ENCODE peak calls at places on chromosomes 1 and 21, in five cellular contexts. T, X, A, N and H are unnamed samples.

GRCh38 chr1:158016651-158017335 is 23.3 kb downstream of the KIRREL1 start:
- DNase-seq in T (no peak), X (no peak), A (no peak), N (no peak), H (no peak)

GRCh38 chr1:33007190-33008050 is 29.3 kb downstream of the AK2 start:
- DNase-seq in T (peak; percentile 61), X (peak; percentile 69), A (peak; percentile 85), N (peak; percentile 52), H (no peak)

GRCh38 chr1:207918571-207918970 is 7.6 kb upstream of the CD34 start:
- DNase-seq in T (no peak), X (no peak), A (no peak), N (no peak), H (no peak)

GRCh38 chr21:20272791-20273362 is 725.3 kb upstream of the NCAM2 start:
- DNase-seq in T (no peak), X (peak; percentile 38), A (no peak), N (no peak), H (no peak)

GRCh38 chr1:114462341-114462740 is 48.7 kb downstream of the TRIM33 start:
- DNase-seq in T (no peak), X (no peak), A (no peak), N (no peak), H (no peak)

GRCh38 chr1:186272486-186272885 is 102.6 kb downstream of the TPR start:
- DNase-seq in T (no peak), X (no peak), A (no peak), N (no peak), H (no peak)

GRCh38 chr1:33876970-33877680 is 13.2 kb downstream of the HMGB4 start:
- DNase-seq in T (no peak), X (no peak), A (no peak), N (no peak), H (no peak)

GRCh38 chr1:67061266-67061665 is 7.3 kb upstream of the SLC35D1 start:
- DNase-seq in T (no peak), X (no peak), A (no peak), N (no peak), H (no peak)

GRCh38 chr1:160129558-160129957 is 14.0 kb downstream of the ATP1A2 start:
- DNase-seq in T (no peak), X (no peak), A (no peak), N (no peak), H (no peak)

GRCh38 chr1:206658264-206658980 is 23.1 kb downstream of the DYRK3 start:
- DNase-seq in T (no peak), X (peak; percentile 89), A (peak; percentile 92), N (peak; percentile 70), H (no peak)

GRCh38 chr1:171817511-171818265 is 23.6 kb upstream of the DNM3 start:
- DNase-seq in T (peak; percentile 30), X (peak; percentile 50), A (no peak), N (peak; percentile 13), H (no peak)

GRCh38 chr1:163361123-163361934 is 39.6 kb downstream of the NUF2 start:
- DNase-seq in T (peak; percentile 12), X (peak; percentile 30), A (peak; percentile 44), N (peak; percentile 27), H (no peak)

GRCh38 chr1:22287946-22288520 is 145.1 kb upstream of the WNT4 start:
- DNase-seq in T (no peak), X (no peak), A (no peak), N (peak; percentile 17), H (no peak)

GRCh38 chr1:26748351-26748750 is 39.4 kb upstream of the PIGV start:
- DNase-seq in T (no peak), X (no peak), A (no peak), N (no peak), H (no peak)

GRCh38 chr1:239388578-239388977 is 2.2 kb downstream of the CHRM3 start:
- DNase-seq in T (no peak), X (no peak), A (no peak), N (no peak), H (no peak)
- TF ChIP-seq FOXM1 in T (no peak), X (no peak), A (no peak), N (no peak), H (no peak)

GRCh38 chr1:192751260-192751659 is 57.6 kb upstream of the RGS2 start:
- DNase-seq in T (no peak), X (no peak), A (no peak), N (no peak), H (no peak)

GRCh38 chr1:192747942-192748341 is 60.9 kb upstream of the RGS2 start:
- DNase-seq in T (no peak), X (no peak), A (no peak), N (peak; percentile 4), H (no peak)

GRCh38 chr1:192749349-192749748 is 59.5 kb upstream of the RGS2 start:
- DNase-seq in T (no peak), X (no peak), A (no peak), N (no peak), H (no peak)

GRCh38 chr1:192747305-192747704 is 61.5 kb upstream of the RGS2 start:
- DNase-seq in T (no peak), X (no peak), A (no peak), N (no peak), H (no peak)
- TF ChIP-seq FOXM1 in T (no peak), X (no peak), A (no peak), N (no peak), H (no peak)

GRCh38 chr1:153386500-153386901 is 4.4 kb downstream of the S100A8 start:
- DNase-seq in T (no peak), X (no peak), A (no peak), N (no peak), H (no peak)
- TF ChIP-seq FOXM1 in T (no peak), X (no peak), A (no peak), N (no peak), H (no peak)

GRCh38 chr1:184061396-184062003 is 10.0 kb downstream of the TSEN15 start:
- DNase-seq in T (peak; percentile 57), X (no peak), A (peak; percentile 27), N (no peak), H (no peak)

GRCh38 chr1:184056921-184057496 is 5.5 kb downstream of the TSEN15 start:
- DNase-seq in T (no peak), X (no peak), A (no peak), N (no peak), H (no peak)

GRCh38 chr1:184062640-184063280 is 11.2 kb downstream of the TSEN15 start:
- DNase-seq in T (no peak), X (no peak), A (no peak), N (no peak), H (no peak)

GRCh38 chr1:184059887-184060286 is 8.4 kb downstream of the TSEN15 start:
- DNase-seq in T (no peak), X (no peak), A (no peak), N (no peak), H (no peak)

GRCh38 chr1:184060316-184060715 is 8.8 kb downstream of the TSEN15 start:
- DNase-seq in T (no peak), X (no peak), A (no peak), N (no peak), H (no peak)
- TF ChIP-seq FOXM1 in T (no peak), X (no peak), A (no peak), N (no peak), H (no peak)

DNA sequence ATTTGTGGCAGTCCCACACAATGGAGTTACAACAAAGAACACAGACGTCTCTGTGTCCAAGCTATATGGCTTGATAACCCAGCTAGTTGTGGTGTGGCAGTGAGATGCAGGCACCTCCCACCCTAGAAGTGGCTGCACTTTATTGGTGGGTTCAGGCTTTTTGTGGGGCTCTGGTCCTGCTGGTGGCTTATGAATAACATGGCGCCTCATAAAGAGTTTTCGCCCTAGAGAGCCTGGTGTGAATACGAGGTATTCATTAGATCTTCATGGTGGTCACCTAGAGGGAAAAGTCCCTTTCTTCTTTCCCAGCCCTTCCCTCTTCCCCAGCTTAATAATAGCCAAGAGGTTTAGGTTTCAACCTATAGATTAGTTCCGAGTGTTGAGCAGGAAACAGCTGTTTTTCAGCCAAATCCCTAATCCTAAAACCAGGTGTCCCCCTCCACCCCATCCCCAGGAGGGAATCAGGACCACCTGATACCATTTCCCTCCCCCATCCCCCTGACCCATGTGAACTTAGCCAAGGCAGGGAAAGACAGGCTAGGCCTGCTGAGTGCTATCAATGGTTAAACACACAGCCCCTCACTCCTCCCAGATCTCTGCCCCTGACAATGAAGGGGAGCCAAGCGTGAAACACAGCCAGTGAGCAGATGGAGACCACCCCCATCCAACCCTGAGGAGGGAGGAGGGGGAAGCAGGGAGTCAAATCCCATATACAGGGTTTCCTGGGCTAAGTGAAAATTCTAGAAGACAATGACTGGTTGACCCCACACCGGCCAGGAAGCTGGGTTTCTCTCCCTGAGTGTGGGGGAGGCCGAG is 58.2 kb downstream of the NFASC start:
- DNase-seq in T (no peak), X (no peak), A (no peak), N (no peak), H (no peak)
- TF ChIP-seq FOXM1 in T (no peak), X (no peak), A (no peak), N (no peak), H (no peak)